ENCODE peak calls at places on chromosome 3, in ten cellular contexts. W is adrenal gland, Q is prostate gland, A is heart left ventricle, T is uterus, U is breast epithelium, D is HepG2, N is IMR-90, K is transverse colon, Y is upper lobe of left lung. O is an unnamed sample. For H3K4me1, the result is how much of the 10 kb centered on the place peaks cover.

GRCh38 chr3:10444511-10444910 is 60.9 kb downstream of the ATP2B2 start:
- DNase-seq in W (no peak), Q (no peak), A (no peak), T (no peak), U (no peak), D (no peak), N (no peak), K (no peak), Y (no peak), O (no peak)

GRCh38 chr3:113825090-113825489 is 13.5 kb upstream of the GRAMD1C start:
- DNase-seq in W (no peak), Q (no peak), A (no peak), T (no peak), U (no peak), D (no peak), N (peak), K (no peak), Y (no peak), O (no peak)

GRCh38 chr3:143445118-143445517 is 325.5 kb downstream of the CHST2 start:
- DNase-seq in W (no peak), Q (no peak), A (no peak), T (no peak), U (no peak), D (no peak), N (peak), K (no peak), Y (no peak), O (no peak)

GRCh38 chr3:100266531-100266930 is 5.7 kb downstream of the TBC1D23 start:
- DNase-seq in W (no peak), Q (no peak), A (no peak), T (no peak), U (no peak), D (no peak), N (no peak), K (no peak), Y (no peak), O (no peak)

GRCh38 chr3:190491533-190492054 is 22.3 kb upstream of the IL1RAP start:
- DNase-seq in W (no peak), Q (no peak), A (peak), T (no peak), U (no peak), D (no peak), N (no peak), K (no peak), Y (no peak), O (no peak)

GRCh38 chr3:13689373-13690265 is 140.7 kb downstream of the FBLN2 start:
- DNase-seq in W (no peak), Q (no peak), A (no peak), T (no peak), U (no peak), D (no peak), N (no peak), K (no peak), Y (no peak), O (no peak)

GRCh38 chr3:54604495-54604894 is 323.4 kb downstream of the LRTM1 start:
- DNase-seq in W (no peak), Q (no peak), A (no peak), T (no peak), U (no peak), D (no peak), N (no peak), K (no peak), Y (no peak), O (no peak)

GRCh38 chr3:100004931-100005330 is 109.4 kb downstream of the FILIP1L start:
- DNase-seq in W (no peak), Q (no peak), A (peak), T (no peak), U (no peak), D (no peak), N (no peak), K (no peak), Y (no peak), O (no peak)

GRCh38 chr3:29597376-29598008 is 316.6 kb downstream of the RBMS3 start:
- DNase-seq in W (no peak), Q (no peak), A (no peak), T (no peak), U (no peak), D (no peak), N (peak), K (no peak), Y (no peak), O (no peak)

DNA sequence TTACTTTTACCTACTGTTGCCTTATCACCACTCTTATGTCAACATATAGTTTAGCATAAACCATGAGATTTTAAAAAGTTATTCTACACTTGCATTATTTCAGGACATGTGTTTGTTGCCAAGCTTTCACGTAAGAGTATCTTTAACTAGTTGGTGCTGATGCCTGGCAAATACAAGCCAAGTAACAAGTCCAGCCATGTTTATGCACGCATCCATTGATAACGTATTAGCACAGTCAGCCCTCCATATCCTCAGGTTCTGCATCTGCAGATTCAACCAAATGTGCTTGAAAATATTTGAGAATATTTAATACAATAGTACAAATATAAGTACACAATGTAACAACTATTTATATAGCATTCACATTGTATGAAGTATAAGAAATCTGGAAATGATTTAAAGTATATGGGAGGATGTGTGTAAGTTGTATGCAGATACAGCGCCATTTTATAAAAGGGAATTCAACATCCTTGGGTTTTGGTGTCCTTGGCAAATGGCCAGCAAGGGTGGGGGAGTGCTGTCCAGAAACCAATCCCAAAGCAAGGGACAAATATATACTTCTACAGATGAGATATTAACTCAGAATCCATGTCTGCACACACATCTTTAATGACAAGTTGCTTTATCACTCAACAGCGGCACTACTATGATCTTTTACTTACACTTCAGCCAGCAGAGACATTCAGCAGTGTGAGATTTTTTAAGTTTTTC is 8.7 kb upstream of the SETD5 start:
- DNase-seq in W (no peak), Q (no peak), A (no peak), T (no peak), U (no peak), D (no peak), N (no peak), K (no peak), Y (no peak), O (no peak)
- TF ChIP-seq POLR2A in W (no peak), Q (no peak), A (no peak), T (no peak), U (no peak), D (no peak), N (no peak), K (no peak), Y (no peak), O (no peak)

GRCh38 chr3:64030741-64031140 is 7.4 kb upstream of the PSMD6 start:
- DNase-seq in W (peak), Q (peak), A (peak), T (peak), U (peak), D (peak), N (peak), K (peak), Y (peak), O (peak)
- H3K4me3 ChIP-seq in W (no peak), Q (no peak), A (peak), T (peak), U (peak), D (no peak), N (peak), K (peak), Y (peak), O (peak)

GRCh38 chr3:72411102-72411501 is 437.1 kb downstream of the SHQ1 start:
- DNase-seq in W (no peak), Q (no peak), A (no peak), T (no peak), U (no peak), D (no peak), N (peak), K (no peak), Y (no peak), O (no peak)

GRCh38 chr3:72413228-72413627 is 435.0 kb downstream of the SHQ1 start:
- DNase-seq in W (no peak), Q (no peak), A (no peak), T (no peak), U (no peak), D (peak), N (peak), K (no peak), Y (no peak), O (no peak)

GRCh38 chr3:72412557-72412956 is 435.7 kb downstream of the SHQ1 start:
- DNase-seq in W (no peak), Q (no peak), A (no peak), T (no peak), U (no peak), D (no peak), N (no peak), K (no peak), Y (no peak), O (no peak)

GRCh38 chr3:72408983-72409779 is 439.1 kb downstream of the SHQ1 start:
- DNase-seq in W (no peak), Q (no peak), A (no peak), T (no peak), U (no peak), D (no peak), N (no peak), K (no peak), Y (no peak), O (no peak)

GRCh38 chr3:72411843-72412242 is 436.4 kb downstream of the SHQ1 start:
- DNase-seq in W (no peak), Q (no peak), A (no peak), T (no peak), U (no peak), D (no peak), N (no peak), K (no peak), Y (no peak), O (no peak)
- H3K4me1 ChIP-seq in W (under half), Q (under half), A (under half), T (under half), U (under half), D (half or more), N (under half), K (under half), Y (half or more), O (under half)

GRCh38 chr3:16264174-16264707 is 502 bp downstream of the DPH3 start:
- DNase-seq in W (no peak), Q (no peak), A (no peak), T (no peak), U (no peak), D (no peak), N (no peak), K (no peak), Y (no peak), O (no peak)
- TF ChIP-seq POLR2A in W (no peak), Q (no peak), A (no peak), T (no peak), U (no peak), D (no peak), N (peak), K (no peak), Y (no peak), O (no peak)

DNA sequence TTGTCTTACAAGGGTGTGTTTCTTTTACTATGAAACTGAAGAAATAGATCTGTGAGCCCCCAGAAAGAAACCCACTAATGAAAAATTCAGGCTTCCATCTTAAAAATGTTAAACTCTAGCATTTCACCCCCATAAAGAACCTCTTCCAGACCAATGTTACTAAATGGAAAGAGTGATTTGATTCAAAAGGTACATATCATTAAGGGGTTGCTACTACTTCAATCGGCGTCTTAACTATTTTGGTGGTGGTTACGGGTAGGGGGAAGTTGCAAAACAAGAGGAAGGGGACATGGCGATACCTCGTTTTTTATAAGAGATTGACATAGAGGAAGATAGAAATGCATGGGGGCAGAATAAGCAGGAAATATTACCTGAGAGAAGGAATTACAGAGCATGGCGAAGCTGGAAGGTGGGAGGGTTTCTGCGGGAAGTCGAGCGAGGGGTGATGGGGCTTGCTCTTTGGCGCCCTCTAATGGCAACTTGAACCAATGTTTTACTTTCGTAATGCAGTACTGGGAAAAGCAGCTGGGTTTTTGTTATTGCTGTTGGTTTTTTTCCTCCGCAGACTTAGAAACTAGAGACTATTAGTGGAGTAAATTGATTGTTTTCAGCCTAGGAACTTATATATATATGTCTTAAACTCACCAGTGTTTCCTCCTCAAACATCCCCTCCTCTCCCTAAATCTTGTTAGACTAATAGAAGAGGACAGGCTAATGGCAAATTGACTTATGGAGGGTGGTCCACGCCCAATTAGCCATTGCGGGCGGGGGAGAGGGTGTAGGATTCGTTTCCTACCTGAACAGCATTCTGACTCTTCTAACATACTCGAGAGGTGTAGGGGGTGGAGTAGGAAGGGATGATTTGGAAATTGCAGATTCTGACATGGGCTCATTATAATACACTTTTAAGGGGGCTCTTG is 11.3 kb upstream of the SOX2 start:
- DNase-seq in W (peak), Q (peak), A (peak), T (peak), U (no peak), D (peak), N (peak), K (peak), Y (peak), O (peak)
- H3K4me3 ChIP-seq in W (no peak), Q (no peak), A (no peak), T (peak), U (peak), D (no peak), N (no peak), K (no peak), Y (peak), O (peak)

O was measured in testis.